ENCODE peak calls at places on chromosome 9, in eight cellular contexts. One of them, this sample, is unnamed.

GRCh38 chr9:126301985-126302603 is 24.5 kb upstream of the MVB12B start:
- DNase-seq in HuH-7: peak
- DNase-seq in mesothelial cell of epicardium: no peak
- DNase-seq in gastrocnemius medialis: peak
- DNase-seq in cardiac muscle cell: peak
- DNase-seq in stimulated activated CD8-positive, alpha-beta memory T cell treated with anti-CD3 and anti-CD28 coated beads, Interleukin-4, amount 100 ng/mL, for 4 hours: no peak
- DNase-seq in HAP-1: peak
- DNase-seq in hypothalamus: no peak
- DNase-seq in this sample: no peak

GRCh38 chr9:70409280-70409679 is 5.2 kb downstream of the KLF9 start:
- DNase-seq in HuH-7: no peak
- DNase-seq in stimulated activated CD8-positive, alpha-beta memory T cell treated with anti-CD3 and anti-CD28 coated beads, Interleukin-4, amount 100 ng/mL, for 4 hours: no peak
- DNase-seq in cardiac muscle cell: peak
- DNase-seq in hypothalamus: no peak
- DNase-seq in gastrocnemius medialis: no peak
- DNase-seq in HAP-1: no peak
- DNase-seq in mesothelial cell of epicardium: no peak
- DNase-seq in this sample: no peak

GRCh38 chr9:347667-348292 is 133.1 kb downstream of the DOCK8 start:
- DNase-seq in cardiac muscle cell: peak
- DNase-seq in hypothalamus: no peak
- DNase-seq in gastrocnemius medialis: no peak
- DNase-seq in HuH-7: peak
- DNase-seq in HAP-1: peak
- DNase-seq in mesothelial cell of epicardium: no peak
- DNase-seq in stimulated activated CD8-positive, alpha-beta memory T cell treated with anti-CD3 and anti-CD28 coated beads, Interleukin-4, amount 100 ng/mL, for 4 hours: no peak
- DNase-seq in this sample: no peak

GRCh38 chr9:25936031-25936430 is 257.8 kb upstream of the TUSC1 start:
- DNase-seq in stimulated activated CD8-positive, alpha-beta memory T cell treated with anti-CD3 and anti-CD28 coated beads, Interleukin-4, amount 100 ng/mL, for 4 hours: no peak
- DNase-seq in mesothelial cell of epicardium: no peak
- DNase-seq in hypothalamus: no peak
- DNase-seq in cardiac muscle cell: no peak
- DNase-seq in gastrocnemius medialis: no peak
- DNase-seq in HuH-7: no peak
- DNase-seq in HAP-1: no peak
- DNase-seq in this sample: no peak

GRCh38 chr9:1995084-1995483 is 20.1 kb upstream of the SMARCA2 start:
- DNase-seq in HuH-7: no peak
- DNase-seq in HAP-1: no peak
- DNase-seq in hypothalamus: no peak
- DNase-seq in stimulated activated CD8-positive, alpha-beta memory T cell treated with anti-CD3 and anti-CD28 coated beads, Interleukin-4, amount 100 ng/mL, for 4 hours: no peak
- DNase-seq in mesothelial cell of epicardium: no peak
- DNase-seq in gastrocnemius medialis: no peak
- DNase-seq in cardiac muscle cell: no peak
- DNase-seq in this sample: no peak

GRCh38 chr9:98807811-98808195 is 333 bp downstream of the GALNT12 start:
- DNase-seq in hypothalamus: no peak
- DNase-seq in gastrocnemius medialis: no peak
- DNase-seq in HuH-7: no peak
- DNase-seq in stimulated activated CD8-positive, alpha-beta memory T cell treated with anti-CD3 and anti-CD28 coated beads, Interleukin-4, amount 100 ng/mL, for 4 hours: no peak
- DNase-seq in HAP-1: no peak
- DNase-seq in mesothelial cell of epicardium: no peak
- DNase-seq in cardiac muscle cell: no peak
- DNase-seq in this sample: no peak

GRCh38 chr9:88534456-88535225 is at the start of gene NXNL2:
- DNase-seq in mesothelial cell of epicardium: peak
- DNase-seq in HAP-1: peak
- DNase-seq in stimulated activated CD8-positive, alpha-beta memory T cell treated with anti-CD3 and anti-CD28 coated beads, Interleukin-4, amount 100 ng/mL, for 4 hours: no peak
- DNase-seq in gastrocnemius medialis: no peak
- DNase-seq in HuH-7: peak
- DNase-seq in hypothalamus: no peak
- DNase-seq in cardiac muscle cell: peak
- DNase-seq in this sample: no peak

GRCh38 chr9:123355761-123356520 is at the start of gene CRB2:
- DNase-seq in hypothalamus: no peak
- DNase-seq in cardiac muscle cell: no peak
- DNase-seq in gastrocnemius medialis: no peak
- DNase-seq in stimulated activated CD8-positive, alpha-beta memory T cell treated with anti-CD3 and anti-CD28 coated beads, Interleukin-4, amount 100 ng/mL, for 4 hours: no peak
- DNase-seq in HuH-7: peak
- DNase-seq in mesothelial cell of epicardium: no peak
- DNase-seq in HAP-1: no peak
- DNase-seq in this sample: no peak

GRCh38 chr9:995776-996175 is 19.3 kb downstream of the DMRT3 start:
- DNase-seq in HAP-1: no peak
- DNase-seq in mesothelial cell of epicardium: no peak
- DNase-seq in hypothalamus: no peak
- DNase-seq in gastrocnemius medialis: no peak
- DNase-seq in stimulated activated CD8-positive, alpha-beta memory T cell treated with anti-CD3 and anti-CD28 coated beads, Interleukin-4, amount 100 ng/mL, for 4 hours: no peak
- DNase-seq in HuH-7: no peak
- DNase-seq in cardiac muscle cell: no peak
- DNase-seq in this sample: no peak

This sample was measured in esophagus squamous epithelium.